ENCODE peak calls at places on chromosomes 11 and 22, in seven cellular contexts. H, G, Q, W, X, Y and B are unnamed samples.

GRCh38 chr11:75100314-75100713 is 3.6 kb upstream of the OR2AT4 start:
- DNase-seq in H (no peak), G (peak), Q (no peak), W (no peak), X (no peak), Y (no peak), B (no peak)

GRCh38 chr11:115078461-115079438 is 400.4 kb downstream of the NXPE2 start:
- DNase-seq in H (no peak), G (no peak), Q (no peak), W (no peak), X (no peak), Y (no peak), B (no peak)

GRCh38 chr22:38843201-38843715 is 570 bp downstream of the NPTXR start:
- DNase-seq in H (no peak), G (peak), Q (peak), W (peak), X (peak), Y (peak), B (peak)

GRCh38 chr11:37973926-37974325 is 1375.9 kb upstream of the RAG2 start:
- DNase-seq in H (no peak), G (no peak), Q (no peak), W (no peak), X (no peak), Y (no peak), B (no peak)

GRCh38 chr11:45145421-45146071 is 893 bp upstream of the PRDM11 start:
- DNase-seq in H (peak), G (no peak), Q (no peak), W (peak), X (no peak), Y (no peak), B (no peak)

GRCh38 chr11:115266066-115266465 is 238.1 kb downstream of the CADM1 start:
- DNase-seq in H (no peak), G (no peak), Q (no peak), W (no peak), X (no peak), Y (no peak), B (no peak)

GRCh38 chr22:32558681-32559355 is 84.2 kb downstream of the FBXO7 start:
- DNase-seq in H (peak), G (peak), Q (peak), W (peak), X (no peak), Y (no peak), B (no peak)

GRCh38 chr22:24948356-24949202 is 2.1 kb upstream of the LHFPL7 start:
- DNase-seq in H (no peak), G (no peak), Q (no peak), W (no peak), X (no peak), Y (no peak), B (no peak)

GRCh38 chr22:21865041-21865440 is 2.4 kb downstream of the MAPK1 start:
- DNase-seq in H (peak), G (no peak), Q (peak), W (peak), X (no peak), Y (no peak), B (no peak)

GRCh38 chr11:12733091-12733490 is 58.9 kb downstream of the TEAD1 start:
- DNase-seq in H (no peak), G (no peak), Q (no peak), W (no peak), X (no peak), Y (no peak), B (no peak)

GRCh38 chr11:92300871-92301270 is 76.3 kb downstream of the FAT3 start:
- DNase-seq in H (no peak), G (no peak), Q (no peak), W (no peak), X (no peak), Y (no peak), B (no peak)

GRCh38 chr11:117613521-117613920 is 183.5 kb downstream of the DSCAML1 start:
- DNase-seq in H (no peak), G (no peak), Q (no peak), W (no peak), X (no peak), Y (no peak), B (no peak)

GRCh38 chr11:119689318-119689717 is 39.7 kb downstream of the NECTIN1 start:
- DNase-seq in H (no peak), G (no peak), Q (no peak), W (no peak), X (no peak), Y (no peak), B (no peak)

GRCh38 chr11:119427279-119427678 is 4.3 kb upstream of the THY1 start:
- DNase-seq in H (no peak), G (no peak), Q (no peak), W (peak), X (no peak), Y (no peak), B (no peak)

GRCh38 chr11:19844012-19844411 is 131.4 kb downstream of the NAV2 start:
- DNase-seq in H (no peak), G (no peak), Q (no peak), W (no peak), X (no peak), Y (no peak), B (no peak)

GRCh38 chr11:65206901-65207300 is 25.2 kb downstream of the CAPN1 start:
- DNase-seq in H (no peak), G (no peak), Q (no peak), W (no peak), X (no peak), Y (no peak), B (no peak)
- H3K27ac ChIP-seq in H (no peak), G (no peak), Q (no peak), W (no peak), X (no peak), Y (no peak), B (no peak)

DNA sequence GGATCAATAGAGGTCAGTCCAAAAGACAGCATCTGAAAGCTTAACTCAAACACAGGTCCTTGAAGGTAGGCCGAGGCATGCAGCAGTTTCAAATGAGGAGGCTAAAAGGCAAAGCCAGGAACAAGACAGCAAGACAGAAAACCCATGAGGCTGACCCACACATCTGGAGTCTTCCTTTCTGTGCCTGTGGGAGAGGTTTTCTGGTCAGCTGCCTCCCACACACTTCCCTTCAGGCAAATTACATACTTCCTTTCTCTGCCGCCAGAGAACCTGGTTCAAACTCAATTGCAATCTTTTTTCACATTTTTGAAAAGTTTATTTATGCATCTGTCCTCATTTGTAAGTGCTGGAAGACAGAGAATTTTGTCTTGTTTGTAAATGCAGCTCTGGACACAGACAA is 29.8 kb upstream of the CRTAM start:
- DNase-seq in H (no peak), G (no peak), Q (no peak), W (no peak), X (no peak), Y (no peak), B (no peak)
- H3K27ac ChIP-seq in H (no peak), G (no peak), Q (peak), W (peak), X (no peak), Y (no peak), B (no peak)

GRCh38 chr11:133950874-133951483 is 5.8 kb downstream of the IGSF9B start:
- DNase-seq in H (no peak), G (no peak), Q (no peak), W (no peak), X (no peak), Y (no peak), B (no peak)
- H3K27ac ChIP-seq in H (no peak), G (no peak), Q (peak), W (peak), X (no peak), Y (no peak), B (no peak)

GRCh38 chr11:70872299-70872698 is 380.1 kb downstream of the SHANK2 start:
- DNase-seq in H (no peak), G (no peak), Q (no peak), W (no peak), X (no peak), Y (no peak), B (no peak)
- H3K27ac ChIP-seq in H (no peak), G (no peak), Q (no peak), W (no peak), X (no peak), Y (no peak), B (no peak)

GRCh38 chr11:65577756-65578109 is 1.9 kb downstream of the EHBP1L1 start:
- DNase-seq in H (no peak), G (no peak), Q (no peak), W (no peak), X (no peak), Y (no peak), B (no peak)

GRCh38 chr11:65575568-65576231 is at the start of gene EHBP1L1:
- DNase-seq in H (peak), G (peak), Q (peak), W (peak), X (peak), Y (peak), B (peak)

GRCh38 chr11:65578134-65578533 is 2.3 kb downstream of the EHBP1L1 start:
- DNase-seq in H (no peak), G (no peak), Q (no peak), W (no peak), X (no peak), Y (no peak), B (no peak)

GRCh38 chr11:65576232-65576866 is 496 bp downstream of the EHBP1L1 start:
- DNase-seq in H (no peak), G (no peak), Q (peak), W (peak), X (no peak), Y (no peak), B (no peak)

GRCh38 chr11:65576867-65577755 is 1.3 kb downstream of the EHBP1L1 start:
- DNase-seq in H (peak), G (peak), Q (peak), W (peak), X (peak), Y (no peak), B (peak)
- H3K27ac ChIP-seq in H (peak), G (peak), Q (peak), W (peak), X (peak), Y (peak), B (peak)

GRCh38 chr11:124674168-124674517 is 439 bp downstream of the SPA17 start:
- DNase-seq in H (peak), G (peak), Q (no peak), W (no peak), X (no peak), Y (no peak), B (no peak)
- H3K27ac ChIP-seq in H (peak), G (peak), Q (peak), W (peak), X (peak), Y (peak), B (peak)